ENCODE peak calls at places on chromosomes 13 and 19, in nine cellular contexts. Q, R, C, W, H, T, E, G and F are unnamed samples.

GRCh38 chr13:35471466-35472307 is 4.8 kb downstream of the MAB21L1 start:
- DNase-seq in C (no peak), R (no peak), T (peak), G (no peak), Q (no peak), W (no peak), E (no peak), H (peak), F (no peak)

GRCh38 chr13:95756072-95756471 is 79.1 kb downstream of the DNAJC3 start:
- DNase-seq in C (no peak), T (no peak), W (peak), H (peak), G (no peak), Q (no peak), E (no peak), R (no peak), F (no peak)

GRCh38 chr13:24654741-24655140 is 25.5 kb upstream of the ATP12A start:
- DNase-seq in T (peak), H (peak), W (peak), Q (no peak), R (no peak), C (no peak), E (peak), G (no peak), F (no peak)

GRCh38 chr19:13208131-13208963 is 58.1 kb downstream of the IER2 start:
- DNase-seq in H (peak), C (peak), E (no peak), G (no peak), W (peak), Q (no peak), T (peak), R (peak), F (no peak)

GRCh38 chr13:38763446-38764381 is 76.8 kb downstream of the FREM2 start:
- DNase-seq in T (no peak), W (peak), C (no peak), R (no peak), E (no peak), Q (no peak), H (peak), G (no peak), F (no peak)

GRCh38 chr19:40584007-40584406 is 7.3 kb downstream of the SHKBP1 start:
- DNase-seq in T (no peak), C (no peak), E (no peak), R (no peak), W (no peak), G (no peak), Q (no peak), H (no peak), F (no peak)

GRCh38 chr19:13156968-13157882 is 7.0 kb downstream of the IER2 start:
- DNase-seq in G (no peak), W (no peak), R (no peak), C (no peak), Q (no peak), E (no peak), H (peak), T (no peak), F (no peak)

GRCh38 chr13:95569966-95570365 is 17.4 kb downstream of the CLDN10 start:
- DNase-seq in T (no peak), Q (no peak), W (no peak), C (no peak), R (no peak), E (no peak), G (no peak), H (no peak), F (no peak)

GRCh38 chr19:21585491-21585890 is 80.1 kb downstream of the ZNF429 start:
- DNase-seq in Q (peak), T (no peak), G (no peak), C (no peak), E (no peak), H (no peak), W (no peak), R (no peak), F (no peak)

GRCh38 chr13:75454497-75454896 is 27.5 kb downstream of the TBC1D4 start:
- DNase-seq in Q (no peak), R (no peak), T (no peak), H (no peak), W (no peak), C (no peak), E (no peak), G (no peak), F (no peak)

GRCh38 chr19:3604987-3605343 is 1.7 kb downstream of the TBXA2R start:
- DNase-seq in R (no peak), G (no peak), E (no peak), C (peak), W (no peak), H (no peak), T (no peak), Q (no peak), F (no peak)

GRCh38 chr13:73708393-73708985 is 425.7 kb downstream of the KLF12 start:
- DNase-seq in W (peak), Q (no peak), R (peak), T (peak), G (no peak), C (peak), E (no peak), H (peak), F (peak)

GRCh38 chr19:5251096-5252065 is 89.2 kb downstream of the PTPRS start:
- DNase-seq in T (no peak), W (no peak), G (no peak), E (no peak), H (no peak), R (no peak), Q (peak), C (no peak), F (no peak)

GRCh38 chr13:114229486-114229885 is 5.2 kb upstream of the CDC16 start:
- DNase-seq in E (no peak), H (peak), R (no peak), G (no peak), T (no peak), W (no peak), Q (no peak), C (no peak), F (no peak)

GRCh38 chr13:40549500-40550094 is 116.8 kb downstream of the FOXO1 start:
- DNase-seq in G (no peak), C (no peak), E (peak), W (no peak), H (peak), T (peak), R (no peak), Q (no peak), F (peak)

GRCh38 chr19:42831221-42832019 is 48.1 kb downstream of the PSG1 start:
- DNase-seq in E (no peak), H (no peak), W (no peak), R (no peak), T (no peak), G (no peak), C (no peak), Q (no peak), F (no peak)

GRCh38 chr13:101570410-101570809 is 117.9 kb downstream of the ITGBL1 start:
- DNase-seq in W (peak), E (no peak), H (no peak), R (no peak), C (no peak), G (no peak), Q (no peak), T (no peak), F (no peak)

GRCh38 chr13:52405767-52406494 is at the start of gene THSD1:
- DNase-seq in Q (peak), H (peak), E (peak), W (peak), T (peak), G (no peak), R (peak), C (peak), F (peak)

GRCh38 chr19:10544242-10544752 is 593 bp downstream of the ATG4D start:
- DNase-seq in R (peak), C (peak), T (no peak), W (no peak), G (no peak), Q (peak), E (no peak), H (no peak), F (no peak)

GRCh38 chr13:41188584-41188983 is 5.8 kb downstream of the KBTBD7 start:
- DNase-seq in H (peak), W (peak), Q (no peak), T (no peak), C (no peak), R (no peak), G (no peak), E (no peak), F (no peak)

DNA sequence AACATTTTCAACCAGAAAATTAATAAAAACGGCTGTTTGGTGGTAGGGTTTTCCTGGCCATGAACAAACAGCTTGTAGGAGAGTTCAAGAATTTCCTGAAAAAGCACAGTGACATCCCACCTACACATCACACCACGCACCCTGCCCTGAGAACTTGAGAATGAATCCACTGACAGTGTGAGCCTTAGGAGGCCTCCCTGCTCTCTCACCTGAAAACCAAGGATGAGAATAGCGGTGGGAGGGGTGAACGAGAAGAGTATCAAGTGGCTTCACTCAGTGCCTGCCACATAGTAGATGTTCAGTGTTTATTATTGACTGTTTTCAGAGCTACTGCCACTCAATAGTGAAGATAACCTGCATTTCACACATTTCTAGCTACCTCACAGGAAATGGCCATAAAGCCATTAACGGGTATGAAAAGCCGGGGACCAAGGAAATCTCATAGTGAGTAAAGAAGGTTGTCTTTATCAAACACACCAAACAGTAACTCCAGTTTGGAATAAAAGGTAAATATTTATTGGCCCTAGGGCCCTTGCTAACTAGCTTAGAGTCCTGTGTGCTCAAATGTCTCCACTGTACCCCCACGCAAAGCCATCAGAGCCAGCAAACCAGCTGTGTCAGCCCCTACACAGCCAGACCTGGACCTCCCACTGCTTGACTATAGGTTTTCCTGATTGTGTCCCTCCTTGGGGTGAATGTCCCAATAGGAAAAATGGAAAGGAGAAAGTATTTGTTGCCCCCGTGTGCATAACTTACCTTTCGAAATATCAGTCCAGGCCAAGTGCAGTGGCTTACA is 40.6 kb downstream of the TPT1 start:
- DNase-seq in T (no peak), G (no peak), C (no peak), R (no peak), Q (no peak), E (no peak), H (no peak), W (no peak), F (no peak)
- H3K4me3 ChIP-seq in T (no peak), G (no peak), C (no peak), R (no peak), Q (no peak), E (no peak), H (no peak), W (no peak), F (no peak)

DNA sequence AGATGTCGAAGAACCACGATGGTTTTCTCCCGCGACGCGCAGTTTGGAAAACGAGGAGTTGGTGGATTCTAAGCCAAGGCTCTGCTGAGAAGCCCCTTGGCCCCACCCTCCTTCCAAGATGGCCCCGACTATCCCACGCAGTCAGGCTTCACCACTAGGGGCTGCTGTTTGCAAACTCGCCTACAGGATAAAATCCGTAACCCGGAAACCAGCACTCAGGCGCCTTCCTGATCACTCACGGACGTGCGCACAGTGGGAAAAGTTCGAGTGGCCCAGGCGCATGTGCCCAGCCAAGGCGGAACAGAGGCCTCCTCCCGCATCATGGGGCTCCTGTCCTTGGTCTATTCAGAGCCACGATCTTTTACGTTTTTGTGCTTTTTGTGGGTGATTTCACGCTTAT is 19.2 kb upstream of the UQCR11 start:
- DNase-seq in C (peak), W (peak), E (no peak), T (peak), H (peak), G (no peak), R (peak), Q (no peak), F (no peak)
- TF ChIP-seq CTCF in C (peak), W (peak), E (peak), T (peak), H (peak), G (peak), R (peak), Q (peak), F (no peak)

DNA sequence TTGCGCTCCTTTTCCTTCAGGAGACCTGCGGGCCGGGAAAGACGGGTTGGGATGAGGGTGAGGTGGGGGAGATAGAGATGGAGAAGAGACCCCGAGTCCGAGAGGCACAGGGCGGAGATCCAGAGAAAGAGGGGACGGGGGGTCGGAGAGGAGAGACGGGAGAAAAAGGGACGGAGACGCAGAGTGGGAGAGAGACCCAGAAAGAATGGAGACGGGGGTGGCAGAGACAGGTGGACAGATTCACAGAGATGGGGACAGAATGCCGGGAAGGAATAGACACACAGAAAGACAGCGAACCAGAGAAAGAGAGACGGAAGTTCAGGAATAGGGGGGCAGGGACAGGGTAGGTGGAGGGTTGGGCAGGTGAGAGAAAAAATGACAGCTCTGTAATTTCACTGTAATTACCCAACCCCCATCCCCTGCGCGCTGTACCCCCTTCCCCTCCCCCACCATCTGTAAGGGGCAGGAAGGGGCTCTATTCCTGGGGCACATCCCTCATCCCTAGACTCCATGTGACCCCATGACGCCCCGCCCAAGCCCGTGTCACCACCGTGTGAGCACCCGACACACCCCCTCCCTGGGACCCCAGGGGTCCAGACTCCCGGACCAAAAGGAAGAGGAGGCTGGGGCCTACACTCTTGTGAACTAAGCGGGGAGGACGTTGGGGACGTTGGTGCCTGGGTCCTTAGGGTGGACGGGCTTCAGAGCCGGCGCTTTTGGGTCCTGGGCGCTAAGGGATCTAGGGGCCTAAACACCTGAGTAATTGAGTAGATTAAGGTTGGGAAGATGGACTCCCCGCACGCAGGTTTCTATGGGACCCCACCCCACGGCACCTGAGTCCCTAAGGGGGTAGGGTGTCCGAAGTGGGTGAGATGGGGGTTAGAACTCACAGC is 967 bp downstream of the DBP start:
- DNase-seq in Q (peak), W (no peak), E (no peak), T (no peak), C (no peak), R (no peak), H (no peak), G (no peak), F (peak)
- H3K4me3 ChIP-seq in Q (peak), W (peak), E (peak), T (peak), C (peak), R (peak), H (peak), G (peak), F (peak)

GRCh38 chr19:18830488-18830887 is 1.3 kb upstream of the UPF1 start:
- DNase-seq in W (no peak), E (no peak), R (no peak), H (no peak), G (no peak), Q (no peak), T (no peak), C (no peak), F (no peak)

GRCh38 chr19:18833141-18833476 is 1.4 kb downstream of the UPF1 start:
- DNase-seq in W (no peak), Q (no peak), C (no peak), H (no peak), T (no peak), E (no peak), R (no peak), G (no peak), F (no peak)

GRCh38 chr19:18831524-18832330 is at the start of gene UPF1:
- DNase-seq in R (peak), G (peak), W (peak), C (peak), T (peak), H (peak), E (peak), Q (peak), F (peak)

GRCh38 chr19:18833849-18834643 is 2.3 kb downstream of the UPF1 start:
- DNase-seq in W (no peak), Q (no peak), H (no peak), G (no peak), E (no peak), C (no peak), R (no peak), T (no peak), F (no peak)

GRCh38 chr19:18832331-18833140 is 777 bp downstream of the UPF1 start:
- DNase-seq in R (no peak), G (no peak), E (no peak), H (peak), W (no peak), C (no peak), T (no peak), Q (peak), F (no peak)
- TF ChIP-seq CTCF in R (no peak), G (no peak), E (peak), H (peak), W (peak), C (no peak), T (peak), Q (no peak), F (no peak)

GRCh38 chr13:30256713-30257432 is 50.5 kb downstream of the KATNAL1 start:
- DNase-seq in R (no peak), C (no peak), T (no peak), Q (no peak), E (no peak), H (peak), G (no peak), W (no peak), F (no peak)
- H3K4me3 ChIP-seq in R (no peak), C (no peak), T (no peak), Q (no peak), E (no peak), H (no peak), G (no peak), W (no peak), F (no peak)